ENCODE peak calls at places on chromosome 18, in eight cellular contexts. T is fibroblast of lung; C is H9; O is osteocyte; K is AG04450; D is GM13977; E is B cell; U is CD8-positive, alpha-beta T cell. L is an unnamed sample.

GRCh38 chr18:49813071-49813320 is 337 bp downstream of the ACAA2 start:
- DNase-seq in D (peak; percentile 35), K (no peak), O (no peak), C (no peak), E (no peak), U (no peak), T (peak; percentile 42), L (no peak)

GRCh38 chr18:25144835-25145234 is 207.1 kb downstream of the ZNF521 start:
- DNase-seq in K (peak; percentile 67), U (no peak), E (no peak), D (no peak), C (no peak), T (peak; percentile 90), O (no peak), L (no peak)

GRCh38 chr18:51070545-51070944 is 40.5 kb downstream of the SMAD4 start:
- DNase-seq in C (no peak), E (no peak), U (no peak), T (peak; percentile 92), D (no peak), O (no peak), K (peak; percentile 56), L (no peak)

GRCh38 chr18:9094307-9095226 is 7.9 kb upstream of the NDUFV2 start:
- DNase-seq in O (no peak), T (peak; percentile 90), C (no peak), E (no peak), K (peak; percentile 79), U (no peak), D (no peak), L (no peak)

GRCh38 chr18:14747513-14748474 is at the start of gene ANKRD30B:
- DNase-seq in T (no peak), D (no peak), O (no peak), E (peak; percentile 11), C (peak; percentile 15), K (no peak), U (no peak), L (peak; percentile 63)

GRCh38 chr18:61679836-61680235 is 213.0 kb downstream of the RNF152 start:
- DNase-seq in C (no peak), O (no peak), D (no peak), U (no peak), T (no peak), K (no peak), E (no peak), L (no peak)

GRCh38 chr18:3595282-3596273 is 145.6 kb downstream of the TGIF1 start:
- DNase-seq in K (peak; percentile 90), E (no peak), T (peak; percentile 99), O (no peak), D (peak; percentile 55), C (no peak), U (no peak), L (no peak)

GRCh38 chr18:55152801-55153200 is 193.5 kb upstream of the CCDC68 start:
- DNase-seq in U (no peak), C (no peak), K (no peak), E (no peak), O (no peak), D (no peak), T (peak; percentile 78), L (no peak)

GRCh38 chr18:73887801-73888200 is 259.8 kb downstream of the FBXO15 start:
- DNase-seq in K (no peak), E (no peak), O (no peak), U (no peak), T (no peak), D (no peak), C (no peak), L (no peak)

GRCh38 chr18:73895701-73896100 is 251.9 kb downstream of the FBXO15 start:
- DNase-seq in O (no peak), U (no peak), D (no peak), C (peak; percentile 41), K (no peak), E (no peak), T (no peak), L (no peak)

GRCh38 chr18:73888565-73888964 is 259.1 kb downstream of the FBXO15 start:
- DNase-seq in C (no peak), O (no peak), U (no peak), E (no peak), K (no peak), T (no peak), D (no peak), L (no peak)

GRCh38 chr18:73893879-73894278 is 253.8 kb downstream of the FBXO15 start:
- DNase-seq in O (no peak), T (peak; percentile 26), C (no peak), D (no peak), U (no peak), K (no peak), E (no peak), L (no peak)

DNA sequence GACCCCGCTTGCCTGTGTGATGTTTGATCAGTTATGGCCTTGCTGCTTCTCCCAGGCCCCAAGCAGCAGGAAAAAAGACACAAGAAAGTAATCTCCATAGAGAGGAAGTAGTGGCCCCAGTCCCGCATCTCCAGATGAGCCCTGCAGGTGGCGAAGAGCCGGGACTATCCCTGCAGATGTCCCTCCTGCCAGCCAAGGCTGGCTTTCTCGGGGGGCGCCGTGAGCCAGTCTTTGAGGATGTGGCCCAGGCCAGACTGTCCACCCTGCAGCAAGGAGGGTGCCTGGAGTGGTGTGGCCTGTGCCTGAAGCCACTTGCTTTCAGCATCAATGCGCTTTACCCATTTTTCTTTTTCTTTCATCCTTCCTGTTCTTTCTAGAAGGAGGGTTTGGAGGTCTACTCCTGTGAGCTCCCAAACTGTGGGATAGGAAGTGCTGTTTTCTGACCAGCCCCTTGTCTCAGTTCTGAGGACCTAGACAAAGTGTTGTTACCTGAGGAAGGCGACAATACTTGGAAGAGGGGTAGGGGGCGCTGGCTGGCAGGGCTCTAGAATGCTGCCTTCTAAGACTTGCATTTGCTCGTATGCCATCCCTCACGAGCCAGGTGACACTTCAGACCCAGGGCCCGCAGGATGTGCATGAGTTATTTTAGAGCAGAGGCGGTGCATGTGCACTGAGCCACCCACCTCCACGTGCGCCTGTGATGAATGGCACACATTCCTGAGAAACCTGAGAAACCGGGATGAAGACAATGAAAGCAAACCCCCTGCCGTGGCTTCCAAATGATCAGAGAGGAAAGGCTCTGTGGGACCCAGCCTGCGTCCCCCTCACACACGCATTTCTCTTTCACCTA is 255.8 kb downstream of the FBXO15 start:
- DNase-seq in K (no peak), E (no peak), O (no peak), D (no peak), T (no peak), U (no peak), C (peak; percentile 81), L (no peak)
- TF ChIP-seq CTCF in K (peak; percentile 13), E (no peak), O (no peak), D (no peak), T (no peak), U (no peak), C (peak; percentile 71), L (peak; percentile 48)

GRCh38 chr18:56661414-56662101 is 10.4 kb downstream of the WDR7 start:
- DNase-seq in K (no peak), T (peak; percentile 13), D (no peak), C (no peak), E (no peak), O (no peak), U (no peak), L (no peak)

GRCh38 chr18:56662902-56663301 is 11.7 kb downstream of the WDR7 start:
- DNase-seq in K (no peak), U (no peak), T (no peak), D (no peak), O (no peak), C (no peak), E (no peak), L (no peak)

GRCh38 chr18:56659111-56659510 is 8.0 kb downstream of the WDR7 start:
- DNase-seq in E (no peak), K (no peak), U (no peak), C (no peak), T (no peak), D (no peak), O (no peak), L (no peak)

GRCh38 chr18:56660655-56661054 is 9.5 kb downstream of the WDR7 start:
- DNase-seq in O (no peak), C (no peak), U (no peak), D (no peak), E (no peak), T (no peak), K (no peak), L (no peak)

DNA sequence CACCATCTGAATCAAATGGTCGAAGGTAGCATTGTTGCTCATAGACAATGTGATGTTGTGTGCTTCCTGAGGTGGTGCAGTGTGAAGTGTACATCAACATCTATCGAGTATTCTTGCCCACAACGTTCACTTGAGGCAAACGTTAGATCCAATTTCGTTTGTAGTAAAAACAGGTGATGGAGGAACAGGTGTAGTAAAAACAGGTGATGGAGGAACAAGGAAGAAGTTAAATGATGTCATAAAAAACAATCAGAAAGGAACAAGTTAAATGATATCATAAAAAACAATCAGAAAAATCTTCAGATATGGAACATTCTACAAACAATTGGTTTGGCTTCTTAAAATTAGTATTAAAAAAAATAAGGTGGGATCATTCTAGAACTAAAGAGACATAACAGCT is 11.3 kb downstream of the WDR7 start:
- DNase-seq in C (no peak), U (no peak), O (no peak), T (no peak), D (no peak), K (no peak), E (no peak), L (no peak)
- TF ChIP-seq CTCF in C (no peak), U (no peak), O (no peak), T (no peak), D (no peak), K (no peak), E (no peak), L (no peak)

DNA sequence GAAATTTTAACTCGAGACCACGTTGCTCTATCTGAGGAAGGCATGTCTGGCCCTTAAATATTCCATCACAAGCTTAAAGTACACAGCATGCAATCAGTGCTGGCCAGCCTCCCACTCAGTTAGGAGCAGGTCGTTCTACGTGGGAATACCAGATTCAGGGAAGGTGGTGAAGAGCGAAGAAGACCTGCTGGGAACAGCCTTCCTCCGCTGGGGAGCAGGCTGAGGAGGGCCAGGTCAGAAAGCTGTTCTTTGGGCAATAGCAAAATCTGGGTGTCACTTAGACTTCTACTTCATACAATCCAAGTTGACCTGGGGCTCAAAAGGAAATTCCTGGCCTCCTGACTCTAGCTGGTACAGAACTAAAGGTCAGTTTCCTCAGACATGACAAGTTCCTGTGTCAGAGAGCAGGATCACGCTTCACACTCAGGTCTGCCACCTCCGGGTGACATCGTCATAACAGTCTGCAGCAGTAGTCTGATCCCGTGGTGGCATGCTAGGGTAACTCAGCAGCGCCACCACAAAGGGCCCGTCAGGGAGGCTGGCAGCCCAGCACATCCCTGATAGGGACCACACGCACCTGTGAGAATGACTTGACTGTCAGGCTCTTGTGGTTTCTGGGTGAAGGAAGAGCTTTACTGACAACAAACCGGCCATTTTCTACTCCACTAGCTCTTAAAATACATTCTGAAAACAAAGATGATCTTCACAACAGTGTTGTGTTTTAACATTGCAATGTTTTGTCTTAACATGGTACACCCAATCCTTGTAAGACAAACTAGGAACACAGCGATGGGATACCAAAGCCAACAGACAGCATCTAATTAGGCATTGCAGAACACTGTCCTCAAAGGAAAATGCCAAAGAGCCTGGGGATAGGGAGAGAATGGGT is 35.2 kb upstream of the NAPG start:
- DNase-seq in C (peak; percentile 86), O (no peak), D (peak; percentile 72), K (no peak), E (peak; percentile 86), U (peak; percentile 44), T (no peak), L (no peak)
- TF ChIP-seq CTCF in C (peak; percentile 65), O (no peak), D (peak; percentile 70), K (no peak), E (peak; percentile 75), U (peak; percentile 62), T (no peak), L (no peak)

DNA sequence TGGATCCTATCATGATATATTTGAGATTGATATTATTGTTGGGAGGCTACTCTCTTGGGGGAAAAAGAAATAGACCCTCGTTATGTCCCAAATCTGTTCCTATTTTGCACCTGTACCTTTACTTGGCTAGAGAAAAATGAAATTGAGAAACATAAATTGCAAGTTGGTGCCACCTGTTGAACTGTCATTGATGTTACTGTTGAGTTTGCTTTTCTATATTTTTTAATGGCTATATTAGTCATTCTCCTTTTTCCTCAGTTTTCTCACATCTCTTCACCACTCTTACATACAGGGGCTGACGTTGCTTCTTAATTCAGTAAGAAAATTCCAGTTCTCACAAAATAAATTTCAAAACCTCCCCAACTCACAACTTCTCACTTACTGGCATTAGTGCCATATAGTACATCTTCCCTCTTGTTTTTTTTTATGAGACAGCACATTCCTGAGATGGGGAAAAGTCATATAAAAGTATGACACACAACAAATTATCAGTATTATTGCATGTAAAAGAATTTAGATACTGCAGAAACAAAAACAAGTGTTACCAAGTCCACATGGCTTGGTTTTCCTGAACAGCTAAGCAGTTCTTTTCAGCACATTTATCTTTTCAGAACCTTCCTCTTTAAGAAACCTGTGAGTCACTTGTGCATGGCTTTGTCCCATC is 348.3 kb upstream of the DSEL start:
- DNase-seq in U (no peak), C (no peak), O (no peak), T (peak; percentile 72), E (no peak), D (no peak), K (no peak), L (no peak)
- TF ChIP-seq CTCF in U (no peak), C (no peak), O (peak; percentile 39), T (no peak), E (no peak), D (no peak), K (no peak), L (no peak)